ENCODE peak calls at places on chromosomes 7 and 10, in five cellular contexts. N is HepG2, L is WTC11, M is H1, H is K562. A is an unnamed sample.

GRCh38 chr10:123655763-123656162 is 10.4 kb upstream of the GPR26 start:
- DNase-seq in N (no peak), L (peak; percentile 76), M (peak; percentile 71), H (no peak), A (no peak)

GRCh38 chr10:71004176-71004575 is 115.8 kb upstream of the PCBD1 start:
- DNase-seq in N (no peak), L (no peak), M (no peak), H (no peak), A (no peak)

GRCh38 chr10:26832960-26833359 is 27.8 kb downstream of the ABI1 start:
- DNase-seq in N (no peak), L (no peak), M (no peak), H (no peak), A (no peak)

GRCh38 chr7:27842851-27843250 is 102.9 kb downstream of the TAX1BP1 start:
- DNase-seq in N (no peak), L (no peak), M (no peak), H (no peak), A (no peak)

GRCh38 chr10:126911301-126911700 is 6.1 kb downstream of the DOCK1 start:
- DNase-seq in N (no peak), L (no peak), M (no peak), H (no peak), A (no peak)

GRCh38 chr10:11875499-11876281 is 52.5 kb downstream of the PROSER2 start:
- DNase-seq in N (peak; percentile 96), L (no peak), M (no peak), H (peak; percentile 81), A (no peak)

GRCh38 chr7:49398730-49399129 is 374.7 kb upstream of the VWC2 start:
- DNase-seq in N (no peak), L (no peak), M (no peak), H (no peak), A (no peak)

GRCh38 chr7:100132697-100133137 is 6.0 kb downstream of the MBLAC1 start:
- DNase-seq in N (peak; percentile 57), L (peak; percentile 74), M (no peak), H (peak; percentile 86), A (no peak)

GRCh38 chr10:45442670-45443069 is 68.7 kb downstream of the ALOX5 start:
- DNase-seq in N (no peak), L (peak; percentile 50), M (no peak), H (peak; percentile 42), A (no peak)

GRCh38 chr7:12162420-12163113 is 48.5 kb upstream of the TMEM106B start:
- DNase-seq in N (no peak), L (no peak), M (no peak), H (no peak), A (no peak)

GRCh38 chr7:107661081-107661864 is 645 bp downstream of the SLC26A4 start:
- DNase-seq in N (peak; percentile 37), L (peak; percentile 72), M (no peak), H (no peak), A (no peak)

GRCh38 chr7:7641129-7641663 is 644 bp downstream of the UMAD1 start:
- DNase-seq in N (peak; percentile 20), L (peak; percentile 25), M (no peak), H (peak; percentile 14), A (no peak)

GRCh38 chr10:44651834-44652233 is 259.3 kb upstream of the TMEM72 start:
- DNase-seq in N (no peak), L (no peak), M (no peak), H (no peak), A (no peak)

GRCh38 chr7:47366960-47367359 is 215.0 kb downstream of the TNS3 start:
- DNase-seq in N (no peak), L (no peak), M (no peak), H (no peak), A (no peak)

GRCh38 chr10:8133146-8133545 is 78.7 kb downstream of the GATA3 start:
- DNase-seq in N (no peak), L (no peak), M (no peak), H (no peak), A (peak; percentile 80)
- TF ChIP-seq ATF2 in N (no peak), L (no peak), M (no peak), H (no peak), A (peak; percentile 97)

DNA sequence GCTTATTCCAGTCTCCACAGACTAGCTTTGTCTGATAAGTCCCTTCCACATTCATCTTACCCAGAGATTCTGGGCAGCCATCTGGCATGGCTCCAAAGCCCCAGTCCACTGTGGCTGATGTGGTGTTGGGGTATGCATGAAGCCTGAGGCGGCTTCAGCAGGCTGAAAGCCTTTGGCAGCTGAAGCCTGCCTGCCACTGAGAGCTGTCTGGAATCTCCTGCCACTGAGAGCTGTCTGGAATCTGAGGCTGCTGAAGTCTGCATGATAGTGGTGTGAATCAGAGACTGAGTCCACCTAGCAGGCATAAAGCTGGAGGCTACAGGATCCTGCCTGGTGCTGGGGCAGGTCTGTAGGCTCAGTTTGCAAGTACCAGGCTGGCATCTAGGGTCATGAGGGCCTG is 87.1 kb downstream of the DYNC1I1 start:
- DNase-seq in N (no peak), L (peak; percentile 17), M (no peak), H (no peak), A (no peak)
- TF ChIP-seq ATF2 in N (no peak), L (no peak), M (no peak), H (no peak), A (no peak)

GRCh38 chr10:79905322-79906314 is 43.3 kb downstream of the SFTPD start:
- DNase-seq in N (no peak), L (no peak), M (no peak), H (no peak), A (no peak)
- TF ChIP-seq ATF2 in N (no peak), L (no peak), M (no peak), H (no peak), A (no peak)

GRCh38 chr10:97450828-97451227 is 4.9 kb downstream of the ZDHHC16 start:
- DNase-seq in N (no peak), L (no peak), M (no peak), H (no peak), A (no peak)

GRCh38 chr10:97456034-97456685 is 10.2 kb downstream of the ZDHHC16 start:
- DNase-seq in N (no peak), L (no peak), M (no peak), H (no peak), A (no peak)

GRCh38 chr10:97454330-97455036 is 8.5 kb downstream of the ZDHHC16 start:
- DNase-seq in N (no peak), L (no peak), M (no peak), H (no peak), A (no peak)

GRCh38 chr10:97451605-97452004 is 5.6 kb downstream of the ZDHHC16 start:
- DNase-seq in N (no peak), L (no peak), M (no peak), H (no peak), A (no peak)

GRCh38 chr10:97452352-97452751 is 6.4 kb downstream of the ZDHHC16 start:
- DNase-seq in N (no peak), L (no peak), M (no peak), H (no peak), A (no peak)
- TF ChIP-seq ATF2 in N (no peak), L (no peak), M (peak; percentile 47), H (no peak), A (no peak)

GRCh38 chr10:97572214-97572989 is at the start of gene ANKRD2:
- DNase-seq in N (peak; percentile 66), L (peak; percentile 88), M (peak; percentile 59), H (peak; percentile 63), A (no peak)
- TF ChIP-seq ATF2 in N (no peak), L (no peak), M (no peak), H (no peak), A (no peak)

GRCh38 chr10:21473135-21473534 is 52.3 kb downstream of the SKIDA1 start:
- DNase-seq in N (no peak), L (no peak), M (no peak), H (no peak), A (no peak)

GRCh38 chr10:21473541-21473940 is 51.9 kb downstream of the SKIDA1 start:
- DNase-seq in N (no peak), L (peak; percentile 21), M (no peak), H (no peak), A (no peak)

GRCh38 chr10:21464134-21464533 is 61.3 kb downstream of the SKIDA1 start:
- DNase-seq in N (no peak), L (no peak), M (no peak), H (no peak), A (no peak)

GRCh38 chr10:21467633-21468032 is 57.8 kb downstream of the SKIDA1 start:
- DNase-seq in N (no peak), L (no peak), M (no peak), H (no peak), A (no peak)

DNA sequence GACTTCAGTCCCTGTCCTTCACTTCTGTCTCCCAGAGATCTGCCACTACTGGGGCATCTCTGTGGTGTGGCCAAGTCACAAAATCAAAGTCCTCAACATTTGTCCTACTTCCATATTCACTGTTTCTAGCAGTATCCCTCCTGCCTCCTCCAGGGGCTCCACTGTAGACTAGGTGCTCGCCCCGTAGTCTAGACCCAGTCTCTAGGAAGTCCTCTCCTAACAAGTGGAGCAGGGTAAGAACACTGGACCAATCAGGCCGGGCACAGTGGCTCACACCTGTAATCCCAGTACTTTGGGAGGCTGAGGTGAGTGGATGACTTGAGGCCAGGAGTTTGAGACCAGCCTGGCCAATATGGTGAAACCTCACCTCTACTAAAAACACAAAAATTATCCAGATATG is 57.4 kb downstream of the SKIDA1 start:
- DNase-seq in N (no peak), L (no peak), M (no peak), H (no peak), A (no peak)
- TF ChIP-seq ATF2 in N (no peak), L (no peak), M (no peak), H (no peak), A (no peak)

GRCh38 chr7:41820117-41820671 is 117.3 kb upstream of the INHBA start:
- DNase-seq in N (no peak), L (no peak), M (no peak), H (no peak), A (no peak)

GRCh38 chr7:41814888-41815287 is 112.0 kb upstream of the INHBA start:
- DNase-seq in N (no peak), L (no peak), M (no peak), H (no peak), A (no peak)

GRCh38 chr7:41817386-41817785 is 114.5 kb upstream of the INHBA start:
- DNase-seq in N (no peak), L (no peak), M (no peak), H (no peak), A (no peak)

GRCh38 chr7:41819645-41820044 is 116.8 kb upstream of the INHBA start:
- DNase-seq in N (no peak), L (no peak), M (no peak), H (no peak), A (no peak)

DNA sequence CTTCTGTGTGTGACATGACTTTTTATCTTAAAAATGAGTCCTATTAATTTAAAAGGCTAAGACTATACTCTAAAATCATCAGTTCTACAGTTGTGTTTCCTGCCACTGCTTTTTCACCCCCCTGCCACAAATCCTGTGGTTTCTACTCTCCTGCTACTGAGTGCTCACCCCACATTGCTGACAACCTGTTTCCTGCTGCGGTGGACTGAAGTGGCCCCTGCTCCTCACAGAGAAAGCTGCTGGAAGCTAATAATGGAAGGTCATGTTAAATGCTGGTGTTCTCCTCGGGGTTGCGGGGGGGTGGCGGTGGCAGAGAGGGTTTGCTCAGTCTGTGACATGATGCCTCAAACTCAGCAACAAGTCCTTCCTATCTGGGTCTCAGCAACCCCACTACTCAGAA is 113.2 kb upstream of the INHBA start:
- DNase-seq in N (no peak), L (no peak), M (no peak), H (no peak), A (peak; percentile 51)
- TF ChIP-seq ATF2 in N (no peak), L (no peak), M (no peak), H (no peak), A (peak; percentile 60)